ENCODE peak calls at places on chromosomes 4 and X, in four cellular contexts. I is neuronal stem cell, A is A673, D is tibial artery. Q is an unnamed sample.

GRCh38 chr4:53899544-53900274 is 164.7 kb downstream of the CHIC2 start:
- DNase-seq in A (no peak), D (no peak), I (no peak), Q (no peak)

GRCh38 chr4:38085394-38086150 is 125.4 kb downstream of the PTTG2 start:
- DNase-seq in A (no peak), D (no peak), I (no peak), Q (no peak)

GRCh38 chrX:55488268-55488558 is 1.4 kb downstream of the USP51 start:
- DNase-seq in I (peak; percentile 0), D (no peak), A (no peak), Q (peak; percentile 22)

GRCh38 chrX:1727531-1728027 is 112.7 kb downstream of the ASMT start:
- DNase-seq in A (no peak), I (peak; percentile 11), D (no peak), Q (no peak)

GRCh38 chr4:181181331-181181730 is 1061.9 kb upstream of the TENM3 start:
- DNase-seq in A (no peak), I (no peak), D (no peak), Q (no peak)

GRCh38 chrX:1468250-1468772 is 15.6 kb upstream of the ASMTL start:
- DNase-seq in I (no peak), A (peak; percentile 67), D (no peak), Q (peak; percentile 60)

GRCh38 chrX:121755541-121755940 is 708.1 kb downstream of the GLUD2 start:
- DNase-seq in I (no peak), A (no peak), D (no peak), Q (no peak)

GRCh38 chrX:130395341-130395740 is 6.4 kb upstream of the RBMX2 start:
- DNase-seq in I (no peak), D (no peak), A (no peak), Q (no peak)

GRCh38 chr4:48604041-48604440 is 114.0 kb downstream of the ZAR1 start:
- DNase-seq in D (no peak), A (no peak), I (no peak), Q (no peak)

GRCh38 chr4:139682309-139683210 is 16.9 kb downstream of the MGST2 start:
- DNase-seq in D (no peak), A (no peak), I (no peak), Q (no peak)

GRCh38 chr4:168787801-168788200 is 222.3 kb downstream of the CBR4 start:
- DNase-seq in I (no peak), A (peak; percentile 45), D (no peak), Q (no peak)

GRCh38 chrX:110418220-110418856 is 59.7 kb downstream of the RTL9 start:
- DNase-seq in D (no peak), A (peak; percentile 74), I (no peak), Q (no peak)

GRCh38 chr4:2898001-2898400 is 54.4 kb downstream of the ADD1 start:
- DNase-seq in A (no peak), D (no peak), I (no peak), Q (no peak)

GRCh38 chrX:35622021-35622420 is 176.1 kb upstream of the MAGEB16 start:
- DNase-seq in A (no peak), I (no peak), D (no peak), Q (no peak)

GRCh38 chrX:81957900-81958545 is 756.1 kb downstream of the SH3BGRL start:
- DNase-seq in D (no peak), A (peak; percentile 15), I (peak; percentile 18), Q (no peak)

GRCh38 chrX:133497356-133497755 is 82.1 kb upstream of the GPC4 start:
- DNase-seq in I (no peak), D (no peak), A (peak; percentile 95), Q (no peak)

GRCh38 chrX:97210501-97210900 is 326.8 kb downstream of the RPA4 start:
- DNase-seq in I (no peak), D (no peak), A (no peak), Q (no peak)

GRCh38 chr4:112358415-112358814 is 61.2 kb downstream of the ALPK1 start:
- DNase-seq in D (no peak), I (no peak), A (no peak), Q (no peak)
- H3K9me3 ChIP-seq in D (peaks cover 10% of the 10 kb centered on the region), I (peaks cover 8% of the 10 kb centered on the region), A (no peaks in the 10 kb centered on the region), Q (no peaks in the 10 kb centered on the region)

GRCh38 chr4:184439386-184439785 is 35.0 kb downstream of the IRF2 start:
- DNase-seq in D (no peak), I (no peak), A (no peak), Q (no peak)
- H3K4me1 ChIP-seq in D (peaks cover 78% of the 10 kb centered on the region), I (peaks cover 4% of the 10 kb centered on the region), A (peaks cover 31% of the 10 kb centered on the region), Q (peaks cover 18% of the 10 kb centered on the region)

GRCh38 chrX:76014321-76014720 is 158.5 kb upstream of the PBDC1 start:
- DNase-seq in A (no peak), D (no peak), I (no peak), Q (no peak)
- H3K9me3 ChIP-seq in A (peaks cover 15% of the 10 kb centered on the region), D (peaks cover 35% of the 10 kb centered on the region), I (peaks cover 1% of the 10 kb centered on the region), Q (peaks cover 2% of the 10 kb centered on the region)

DNA sequence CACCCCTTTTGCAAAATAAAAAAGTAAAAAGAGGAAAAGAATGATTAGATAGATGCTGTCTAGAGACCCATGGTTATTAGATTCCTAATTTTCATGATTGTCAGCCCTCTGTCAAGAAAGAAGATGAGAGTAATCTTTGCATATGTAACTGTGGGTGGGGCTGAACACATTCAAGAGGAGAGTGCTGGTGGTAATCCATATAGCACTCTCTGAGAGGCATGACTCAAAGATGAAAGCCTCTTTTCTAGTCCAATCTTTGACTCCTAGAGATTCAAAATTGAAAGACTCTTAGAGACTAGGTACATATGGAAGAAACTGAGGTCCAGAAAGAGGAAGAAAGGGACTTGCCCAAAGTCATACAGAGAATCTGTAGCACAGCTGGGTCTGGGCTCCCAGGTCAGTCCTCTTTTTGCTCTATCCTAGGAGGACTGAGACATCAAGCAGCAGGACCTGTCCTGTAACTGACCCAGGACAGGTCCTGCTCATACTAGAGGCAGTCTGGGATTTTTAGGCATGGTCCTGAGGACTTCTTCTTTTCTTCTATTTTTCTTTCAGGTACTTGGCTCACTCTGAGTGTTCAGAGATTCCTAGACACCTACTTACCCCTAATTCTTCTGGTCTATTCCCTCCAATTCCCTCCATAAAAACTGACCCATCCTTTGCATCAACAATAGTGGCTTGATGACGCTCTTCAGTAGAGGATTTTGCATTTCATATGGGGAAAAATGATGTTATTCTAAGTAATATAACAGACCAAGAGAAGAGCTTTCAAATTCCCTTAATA is 23.8 kb downstream of the VSIG4 start:
- DNase-seq in A (no peak), D (no peak), I (no peak), Q (no peak)
- H3K4me1 ChIP-seq in A (no peaks in the 10 kb centered on the region), D (no peaks in the 10 kb centered on the region), I (no peaks in the 10 kb centered on the region), Q (peaks cover 23% of the 10 kb centered on the region)

DNA sequence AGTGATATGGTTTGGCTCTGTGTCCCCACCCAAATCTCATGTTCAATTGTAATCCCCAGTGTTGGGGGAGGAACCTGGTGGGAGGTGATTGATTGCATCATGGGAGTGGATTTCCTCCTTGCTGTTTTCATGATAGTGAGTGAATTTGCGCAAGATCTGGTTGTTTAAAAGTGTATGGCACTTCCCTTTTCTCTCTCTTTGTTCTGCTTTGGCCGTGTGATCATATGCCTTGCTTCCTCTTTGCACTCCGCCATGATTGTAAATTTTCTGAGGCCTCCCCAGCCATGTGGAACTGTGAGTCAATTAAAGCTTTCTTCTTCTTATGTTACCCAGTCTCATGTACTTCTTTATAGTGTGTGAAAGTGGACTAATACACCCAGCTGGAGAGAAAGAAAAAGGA is 113.0 kb upstream of the AADAT start:
- DNase-seq in A (no peak), I (no peak), D (no peak), Q (no peak)
- H3K9me3 ChIP-seq in A (no peaks in the 10 kb centered on the region), I (no peaks in the 10 kb centered on the region), D (no peaks in the 10 kb centered on the region), Q (no peaks in the 10 kb centered on the region)

GRCh38 chrX:12921886-12922599 is 15.6 kb downstream of the TLR8 start:
- DNase-seq in D (no peak), I (no peak), A (no peak), Q (no peak)

GRCh38 chrX:12917753-12918152 is 11.3 kb downstream of the TLR8 start:
- DNase-seq in A (no peak), D (no peak), I (no peak), Q (no peak)

GRCh38 chrX:12919051-12919450 is 12.6 kb downstream of the TLR8 start:
- DNase-seq in I (no peak), A (no peak), D (no peak), Q (no peak)

GRCh38 chrX:12920990-12921389 is 14.6 kb downstream of the TLR8 start:
- DNase-seq in D (no peak), I (no peak), A (no peak), Q (no peak)

GRCh38 chrX:12919620-12920019 is 13.2 kb downstream of the TLR8 start:
- DNase-seq in A (no peak), D (no peak), I (no peak), Q (no peak)
- H3K4me1 ChIP-seq in A (no peaks in the 10 kb centered on the region), D (no peaks in the 10 kb centered on the region), I (no peaks in the 10 kb centered on the region), Q (no peaks in the 10 kb centered on the region)

GRCh38 chr4:128940966-128941365 is 131.5 kb downstream of the JADE1 start:
- DNase-seq in A (peak; percentile 22), I (no peak), D (no peak), Q (no peak)
- H3K9me3 ChIP-seq in A (peaks cover 7% of the 10 kb centered on the region), I (no peaks in the 10 kb centered on the region), D (no peaks in the 10 kb centered on the region), Q (peaks cover 16% of the 10 kb centered on the region)

GRCh38 chr4:77818667-77819408 is at the start of gene CNOT6L:
- DNase-seq in A (peak; percentile 37), I (peak; percentile 65), D (peak; percentile 80), Q (peak; percentile 90)

GRCh38 chr4:77819409-77819835 is 254 bp upstream of the CNOT6L start:
- DNase-seq in A (peak; percentile 10), I (no peak), D (no peak), Q (no peak)

GRCh38 chr4:77817304-77818076 is 1.7 kb downstream of the CNOT6L start:
- DNase-seq in D (no peak), A (no peak), I (no peak), Q (no peak)

GRCh38 chr4:77819836-77820679 is 890 bp upstream of the CNOT6L start:
- DNase-seq in A (peak; percentile 84), D (peak; percentile 89), I (peak; percentile 76), Q (peak; percentile 91)

GRCh38 chr4:77818077-77818666 is 996 bp downstream of the CNOT6L start:
- DNase-seq in D (peak; percentile 75), I (peak; percentile 48), A (peak; percentile 75), Q (peak; percentile 70)
- H3K4me1 ChIP-seq in D (peaks cover 56% of the 10 kb centered on the region), I (peaks cover 2% of the 10 kb centered on the region), A (peaks cover 6% of the 10 kb centered on the region), Q (peaks cover 60% of the 10 kb centered on the region)

GRCh38 chr4:160685729-160686128 is 1478.1 kb downstream of the FSTL5 start:
- DNase-seq in D (no peak), I (no peak), A (no peak), Q (no peak)
- H3K9me3 ChIP-seq in D (no peaks in the 10 kb centered on the region), I (peaks cover 5% of the 10 kb centered on the region), A (no peaks in the 10 kb centered on the region), Q (no peaks in the 10 kb centered on the region)